ENCODE peak calls at places on chromosome 15, in five cellular contexts. One of them, this sample, is unnamed.
A peak's percentile ranks its signal among the peaks of the same experiment; 100 is the strongest.

GRCh38 chr15:40047413-40048154 is 8.6 kb upstream of the SRP14 start:
- DNase-seq in ovary: peak; percentile 32
- DNase-seq in GM23338: no peak
- DNase-seq in IMR-90: peak; percentile 87
- DNase-seq in thoracic aorta: no peak
- DNase-seq in this sample: peak; percentile 88

GRCh38 chr15:70278644-70279043 is 180.9 kb upstream of the TLE3 start:
- DNase-seq in ovary: no peak
- DNase-seq in GM23338: no peak
- DNase-seq in IMR-90: no peak
- DNase-seq in thoracic aorta: no peak
- DNase-seq in this sample: no peak

GRCh38 chr15:82139823-82140268 is 94.0 kb upstream of the MEX3B start:
- DNase-seq in ovary: no peak
- DNase-seq in GM23338: peak; percentile 85
- DNase-seq in IMR-90: peak; percentile 70
- DNase-seq in thoracic aorta: no peak
- DNase-seq in this sample: peak; percentile 58

GRCh38 chr15:85318048-85318731 is 62.2 kb upstream of the AKAP13 start:
- DNase-seq in ovary: no peak
- DNase-seq in GM23338: no peak
- DNase-seq in IMR-90: peak; percentile 98
- DNase-seq in thoracic aorta: no peak
- DNase-seq in this sample: peak; percentile 67

GRCh38 chr15:69009353-69009752 is 5.1 kb upstream of the NOX5 start:
- DNase-seq in ovary: no peak
- DNase-seq in GM23338: no peak
- DNase-seq in IMR-90: no peak
- DNase-seq in thoracic aorta: no peak
- DNase-seq in this sample: no peak

GRCh38 chr15:96285306-96285705 is 45.2 kb upstream of the NR2F2 start:
- DNase-seq in ovary: peak; percentile 61
- DNase-seq in GM23338: no peak
- DNase-seq in IMR-90: peak; percentile 99
- DNase-seq in thoracic aorta: no peak
- DNase-seq in this sample: no peak

GRCh38 chr15:38069001-38069400 is 134.6 kb downstream of the TMCO5A start:
- DNase-seq in ovary: no peak
- DNase-seq in GM23338: no peak
- DNase-seq in IMR-90: peak; percentile 85
- DNase-seq in thoracic aorta: no peak
- DNase-seq in this sample: peak; percentile 90

GRCh38 chr15:69862540-69862939 is 235.2 kb downstream of the TLE3 start:
- DNase-seq in ovary: no peak
- DNase-seq in GM23338: no peak
- DNase-seq in IMR-90: peak; percentile 84
- DNase-seq in thoracic aorta: no peak
- DNase-seq in this sample: no peak

GRCh38 chr15:52678036-52678467 is 1.1 kb downstream of the ATOSA start:
- DNase-seq in ovary: peak; percentile 69
- DNase-seq in GM23338: peak; percentile 60
- DNase-seq in IMR-90: peak; percentile 65
- DNase-seq in thoracic aorta: peak; percentile 8
- DNase-seq in this sample: peak; percentile 57

GRCh38 chr15:56942118-56942517 is 23.7 kb downstream of the TCF12 start:
- DNase-seq in ovary: no peak
- DNase-seq in GM23338: no peak
- DNase-seq in IMR-90: no peak
- DNase-seq in thoracic aorta: no peak
- DNase-seq in this sample: no peak

GRCh38 chr15:62994975-62995730 is 47.4 kb upstream of the TPM1 start:
- DNase-seq in ovary: no peak
- DNase-seq in GM23338: no peak
- DNase-seq in IMR-90: peak; percentile 60
- DNase-seq in thoracic aorta: no peak
- DNase-seq in this sample: peak; percentile 85

GRCh38 chr15:70149667-70150404 is 52.1 kb upstream of the TLE3 start:
- DNase-seq in ovary: no peak
- DNase-seq in GM23338: no peak
- DNase-seq in IMR-90: peak; percentile 83
- DNase-seq in thoracic aorta: no peak
- DNase-seq in this sample: peak; percentile 45

GRCh38 chr15:92391640-92392039 is 2.0 kb upstream of the ST8SIA2 start:
- DNase-seq in ovary: no peak
- DNase-seq in GM23338: peak; percentile 76
- DNase-seq in IMR-90: peak; percentile 1
- DNase-seq in thoracic aorta: no peak
- DNase-seq in this sample: peak; percentile 32

GRCh38 chr15:81548350-81549116 is 174.5 kb upstream of the TMC3 start:
- DNase-seq in ovary: no peak
- DNase-seq in GM23338: no peak
- DNase-seq in IMR-90: peak; percentile 49
- DNase-seq in thoracic aorta: no peak
- DNase-seq in this sample: peak; percentile 10

GRCh38 chr15:49815937-49816336 is 195.1 kb downstream of the DTWD1 start:
- DNase-seq in ovary: no peak
- DNase-seq in GM23338: no peak
- DNase-seq in IMR-90: peak; percentile 76
- DNase-seq in thoracic aorta: no peak
- DNase-seq in this sample: no peak

GRCh38 chr15:89112341-89112971 is 24.2 kb downstream of the ABHD2 start:
- DNase-seq in ovary: no peak
- DNase-seq in GM23338: no peak
- DNase-seq in IMR-90: peak; percentile 49
- DNase-seq in thoracic aorta: no peak
- DNase-seq in this sample: no peak

GRCh38 chr15:40986820-40987219 is 33.5 kb downstream of the CHAC1 start:
- DNase-seq in ovary: no peak
- DNase-seq in GM23338: no peak
- DNase-seq in IMR-90: no peak
- DNase-seq in thoracic aorta: no peak
- DNase-seq in this sample: no peak

GRCh38 chr15:26294062-26294689 is 431.0 kb upstream of the ATP10A start:
- DNase-seq in ovary: no peak
- DNase-seq in GM23338: peak; percentile 73
- DNase-seq in IMR-90: no peak
- DNase-seq in thoracic aorta: no peak
- DNase-seq in this sample: no peak

GRCh38 chr15:57135800-57136199 is 217.4 kb downstream of the TCF12 start:
- DNase-seq in ovary: no peak
- DNase-seq in GM23338: no peak
- DNase-seq in IMR-90: no peak
- DNase-seq in thoracic aorta: no peak
- DNase-seq in this sample: no peak

GRCh38 chr15:43360821-43361220 is 10.0 kb downstream of the ZSCAN29 start:
- DNase-seq in ovary: no peak
- DNase-seq in GM23338: no peak
- DNase-seq in IMR-90: no peak
- DNase-seq in thoracic aorta: no peak
- DNase-seq in this sample: no peak

GRCh38 chr15:40093224-40093842 is 15.3 kb downstream of the BMF start:
- DNase-seq in ovary: no peak
- DNase-seq in GM23338: peak; percentile 34
- DNase-seq in IMR-90: peak; percentile 26
- DNase-seq in thoracic aorta: no peak
- DNase-seq in this sample: peak; percentile 29

GRCh38 chr15:39591141-39591895 is 10.4 kb downstream of the THBS1 start:
- DNase-seq in ovary: no peak
- DNase-seq in GM23338: no peak
- DNase-seq in IMR-90: peak; percentile 41
- DNase-seq in thoracic aorta: no peak
- DNase-seq in this sample: peak; percentile 14

GRCh38 chr15:72835289-72835890 is 51.8 kb upstream of the ADPGK start:
- DNase-seq in ovary: no peak
- DNase-seq in GM23338: peak; percentile 77
- DNase-seq in IMR-90: no peak
- DNase-seq in thoracic aorta: no peak
- DNase-seq in this sample: peak; percentile 28

GRCh38 chr15:57298843-57299550 is 77.3 kb upstream of the CGNL1 start:
- DNase-seq in ovary: no peak
- DNase-seq in GM23338: no peak
- DNase-seq in IMR-90: peak; percentile 17
- DNase-seq in thoracic aorta: no peak
- DNase-seq in this sample: no peak

GRCh38 chr15:70268698-70269251 is 171.1 kb upstream of the TLE3 start:
- DNase-seq in ovary: no peak
- DNase-seq in GM23338: no peak
- DNase-seq in IMR-90: no peak
- DNase-seq in thoracic aorta: no peak
- DNase-seq in this sample: no peak

GRCh38 chr15:58410353-58410752 is 21.4 kb upstream of the LIPC start:
- DNase-seq in ovary: peak; percentile 24
- DNase-seq in GM23338: no peak
- DNase-seq in IMR-90: peak; percentile 16
- DNase-seq in thoracic aorta: no peak
- DNase-seq in this sample: no peak

GRCh38 chr15:91751611-91752010 is 101.9 kb upstream of the SLCO3A1 start:
- DNase-seq in ovary: no peak
- DNase-seq in GM23338: no peak
- DNase-seq in IMR-90: no peak
- DNase-seq in thoracic aorta: no peak
- DNase-seq in this sample: no peak

GRCh38 chr15:92662797-92663196 is 7.2 kb upstream of the FAM174B start:
- DNase-seq in ovary: no peak
- DNase-seq in GM23338: no peak
- DNase-seq in IMR-90: no peak
- DNase-seq in thoracic aorta: no peak
- DNase-seq in this sample: peak; percentile 47

GRCh38 chr15:62631325-62631724 is 411.2 kb upstream of the TPM1 start:
- DNase-seq in ovary: no peak
- DNase-seq in GM23338: no peak
- DNase-seq in IMR-90: no peak
- DNase-seq in thoracic aorta: no peak
- DNase-seq in this sample: no peak

GRCh38 chr15:83571820-83572707 is 81.9 kb upstream of the ADAMTSL3 start:
- DNase-seq in ovary: no peak
- DNase-seq in GM23338: peak; percentile 76
- DNase-seq in IMR-90: peak; percentile 19
- DNase-seq in thoracic aorta: no peak
- DNase-seq in this sample: peak; percentile 30

GRCh38 chr15:74680461-74680860 is 15.4 kb downstream of the EDC3 start:
- DNase-seq in ovary: no peak
- DNase-seq in GM23338: no peak
- DNase-seq in IMR-90: peak; percentile 23
- DNase-seq in thoracic aorta: no peak
- DNase-seq in this sample: no peak

GRCh38 chr15:76341366-76342045 is 4.9 kb downstream of the ISL2 start:
- DNase-seq in ovary: no peak
- DNase-seq in GM23338: peak; percentile 42
- DNase-seq in IMR-90: no peak
- DNase-seq in thoracic aorta: no peak
- DNase-seq in this sample: no peak
- H3K36me3 ChIP-seq in ovary: no peaks in the 10 kb centered on the region
- H3K36me3 ChIP-seq in GM23338: no peaks in the 10 kb centered on the region
- H3K36me3 ChIP-seq in IMR-90: peaks cover 23% of the 10 kb centered on the region
- H3K36me3 ChIP-seq in thoracic aorta: no peaks in the 10 kb centered on the region
- H3K36me3 ChIP-seq in this sample: no peaks in the 10 kb centered on the region

GRCh38 chr15:90497912-90498311 is 31.8 kb upstream of the CRTC3 start:
- DNase-seq in ovary: no peak
- DNase-seq in GM23338: peak; percentile 19
- DNase-seq in IMR-90: no peak
- DNase-seq in thoracic aorta: no peak
- DNase-seq in this sample: peak; percentile 73
- H3K36me3 ChIP-seq in ovary: no peaks in the 10 kb centered on the region
- H3K36me3 ChIP-seq in GM23338: peaks cover 46% of the 10 kb centered on the region
- H3K36me3 ChIP-seq in IMR-90: peaks cover 40% of the 10 kb centered on the region
- H3K36me3 ChIP-seq in thoracic aorta: peaks cover 54% of the 10 kb centered on the region
- H3K36me3 ChIP-seq in this sample: peaks cover 17% of the 10 kb centered on the region

GRCh38 chr15:99409560-99409959 is 156.2 kb upstream of the MEF2A start:
- DNase-seq in ovary: no peak
- DNase-seq in GM23338: no peak
- DNase-seq in IMR-90: no peak
- DNase-seq in thoracic aorta: no peak
- DNase-seq in this sample: no peak

GRCh38 chr15:99410477-99410876 is 155.3 kb upstream of the MEF2A start:
- DNase-seq in ovary: no peak
- DNase-seq in GM23338: no peak
- DNase-seq in IMR-90: no peak
- DNase-seq in thoracic aorta: no peak
- DNase-seq in this sample: no peak

GRCh38 chr15:99412626-99413025 is 153.2 kb upstream of the MEF2A start:
- DNase-seq in ovary: no peak
- DNase-seq in GM23338: no peak
- DNase-seq in IMR-90: no peak
- DNase-seq in thoracic aorta: no peak
- DNase-seq in this sample: no peak

GRCh38 chr15:99412082-99412481 is 153.7 kb upstream of the MEF2A start:
- DNase-seq in ovary: no peak
- DNase-seq in GM23338: no peak
- DNase-seq in IMR-90: no peak
- DNase-seq in thoracic aorta: no peak
- DNase-seq in this sample: no peak

GRCh38 chr15:99411234-99411633 is 154.6 kb upstream of the MEF2A start:
- DNase-seq in ovary: no peak
- DNase-seq in GM23338: no peak
- DNase-seq in IMR-90: no peak
- DNase-seq in thoracic aorta: no peak
- DNase-seq in this sample: no peak
- H3K36me3 ChIP-seq in ovary: no peaks in the 10 kb centered on the region
- H3K36me3 ChIP-seq in GM23338: no peaks in the 10 kb centered on the region
- H3K36me3 ChIP-seq in IMR-90: no peaks in the 10 kb centered on the region
- H3K36me3 ChIP-seq in thoracic aorta: no peaks in the 10 kb centered on the region
- H3K36me3 ChIP-seq in this sample: no peaks in the 10 kb centered on the region

GRCh38 chr15:90465930-90466567 is 63.7 kb upstream of the CRTC3 start:
- DNase-seq in ovary: no peak
- DNase-seq in GM23338: no peak
- DNase-seq in IMR-90: peak; percentile 68
- DNase-seq in thoracic aorta: no peak
- DNase-seq in this sample: no peak

GRCh38 chr15:90470453-90470852 is 59.3 kb upstream of the CRTC3 start:
- DNase-seq in ovary: no peak
- DNase-seq in GM23338: no peak
- DNase-seq in IMR-90: no peak
- DNase-seq in thoracic aorta: no peak
- DNase-seq in this sample: no peak

GRCh38 chr15:90471126-90471525 is 58.6 kb upstream of the CRTC3 start:
- DNase-seq in ovary: no peak
- DNase-seq in GM23338: no peak
- DNase-seq in IMR-90: no peak
- DNase-seq in thoracic aorta: no peak
- DNase-seq in this sample: no peak

GRCh38 chr15:90471769-90472168 is 58.0 kb upstream of the CRTC3 start:
- DNase-seq in ovary: no peak
- DNase-seq in GM23338: no peak
- DNase-seq in IMR-90: no peak
- DNase-seq in thoracic aorta: no peak
- DNase-seq in this sample: no peak

DNA sequence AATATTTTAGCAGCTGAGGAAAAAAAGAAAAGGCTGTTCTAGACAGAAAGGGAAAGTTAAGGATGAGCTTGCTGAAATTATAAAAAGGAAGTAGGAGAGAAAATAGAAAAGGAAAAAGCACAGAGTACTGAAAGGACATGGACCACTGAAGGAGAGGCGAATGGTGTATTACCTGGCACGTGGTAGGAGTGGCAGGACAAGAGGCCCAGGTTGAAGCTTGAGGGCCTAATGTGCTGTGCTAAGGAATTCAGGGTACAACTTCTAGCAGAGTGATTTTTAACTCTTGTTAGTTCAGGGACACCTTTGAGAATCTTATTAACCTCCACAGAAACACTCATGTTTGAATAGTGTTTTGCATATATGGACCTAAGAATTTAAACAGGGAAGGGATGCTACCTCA is 60.0 kb upstream of the CRTC3 start:
- DNase-seq in ovary: no peak
- DNase-seq in GM23338: no peak
- DNase-seq in IMR-90: no peak
- DNase-seq in thoracic aorta: no peak
- DNase-seq in this sample: no peak
- H3K36me3 ChIP-seq in ovary: no peaks in the 10 kb centered on the region
- H3K36me3 ChIP-seq in GM23338: peaks cover 33% of the 10 kb centered on the region
- H3K36me3 ChIP-seq in IMR-90: peaks cover 45% of the 10 kb centered on the region
- H3K36me3 ChIP-seq in thoracic aorta: peaks cover 48% of the 10 kb centered on the region
- H3K36me3 ChIP-seq in this sample: peaks cover 23% of the 10 kb centered on the region